ENCODE peak calls at places on chromosomes 11 and 22, in nine cellular contexts. One of them, this sample, is unnamed.
A peak's percentile ranks its signal among the peaks of the same experiment; 100 is the strongest.

GRCh38 chr11:119322360-119322739 is 5.4 kb upstream of the MCAM start:
- DNase-seq in tibial artery: peak; percentile 16
- DNase-seq in kidney: no peak
- DNase-seq in endodermal cell: no peak
- DNase-seq in K562: no peak
- DNase-seq in naive thymus-derived CD4-positive, alpha-beta T cell: no peak
- DNase-seq in lung: no peak
- DNase-seq in lower lobe of right lung: no peak
- DNase-seq in spleen: no peak
- DNase-seq in this sample: no peak

GRCh38 chr11:27174672-27175210 is 134.1 kb downstream of the BBOX1 start:
- DNase-seq in endodermal cell: no peak
- DNase-seq in kidney: no peak
- DNase-seq in spleen: no peak
- DNase-seq in naive thymus-derived CD4-positive, alpha-beta T cell: no peak
- DNase-seq in lower lobe of right lung: no peak
- DNase-seq in tibial artery: no peak
- DNase-seq in K562: no peak
- DNase-seq in lung: no peak
- DNase-seq in this sample: no peak

GRCh38 chr11:94525933-94526332 is 13.7 kb downstream of the C11orf97 start:
- DNase-seq in lung: peak; percentile 76
- DNase-seq in tibial artery: no peak
- DNase-seq in naive thymus-derived CD4-positive, alpha-beta T cell: no peak
- DNase-seq in lower lobe of right lung: peak; percentile 85
- DNase-seq in kidney: peak; percentile 90
- DNase-seq in spleen: peak; percentile 76
- DNase-seq in endodermal cell: no peak
- DNase-seq in K562: no peak
- DNase-seq in this sample: no peak

GRCh38 chr11:17414317-17414737 is 25.9 kb upstream of the KCNJ11 start:
- DNase-seq in K562: no peak
- DNase-seq in lower lobe of right lung: peak; percentile 25
- DNase-seq in tibial artery: no peak
- DNase-seq in lung: no peak
- DNase-seq in naive thymus-derived CD4-positive, alpha-beta T cell: no peak
- DNase-seq in endodermal cell: no peak
- DNase-seq in kidney: no peak
- DNase-seq in spleen: peak; percentile 45
- DNase-seq in this sample: no peak

GRCh38 chr11:116046127-116046526 is 541.9 kb upstream of the CADM1 start:
- DNase-seq in kidney: no peak
- DNase-seq in endodermal cell: no peak
- DNase-seq in K562: no peak
- DNase-seq in tibial artery: no peak
- DNase-seq in naive thymus-derived CD4-positive, alpha-beta T cell: no peak
- DNase-seq in spleen: no peak
- DNase-seq in lung: peak; percentile 25
- DNase-seq in lower lobe of right lung: no peak
- DNase-seq in this sample: no peak

GRCh38 chr11:71525188-71525937 is 1.7 kb upstream of the KRTAP5-7 start:
- DNase-seq in endodermal cell: no peak
- DNase-seq in lung: no peak
- DNase-seq in kidney: no peak
- DNase-seq in tibial artery: peak; percentile 1
- DNase-seq in naive thymus-derived CD4-positive, alpha-beta T cell: no peak
- DNase-seq in lower lobe of right lung: no peak
- DNase-seq in K562: no peak
- DNase-seq in spleen: no peak
- DNase-seq in this sample: no peak

GRCh38 chr11:69949327-69949726 is 128.8 kb upstream of the ANO1 start:
- DNase-seq in spleen: peak; percentile 27
- DNase-seq in tibial artery: no peak
- DNase-seq in K562: peak; percentile 41
- DNase-seq in endodermal cell: peak; percentile 87
- DNase-seq in lower lobe of right lung: no peak
- DNase-seq in kidney: peak; percentile 80
- DNase-seq in lung: no peak
- DNase-seq in naive thymus-derived CD4-positive, alpha-beta T cell: no peak
- DNase-seq in this sample: no peak

GRCh38 chr11:61516675-61517516 is 8.3 kb downstream of the LRRC10B start:
- DNase-seq in lung: no peak
- DNase-seq in spleen: peak; percentile 83
- DNase-seq in K562: peak; percentile 90
- DNase-seq in lower lobe of right lung: no peak
- DNase-seq in tibial artery: no peak
- DNase-seq in naive thymus-derived CD4-positive, alpha-beta T cell: peak; percentile 51
- DNase-seq in kidney: no peak
- DNase-seq in endodermal cell: peak; percentile 88
- DNase-seq in this sample: peak; percentile 39

GRCh38 chr11:45771194-45771941 is 33.6 kb upstream of the SLC35C1 start:
- DNase-seq in tibial artery: peak; percentile 83
- DNase-seq in lung: peak; percentile 68
- DNase-seq in naive thymus-derived CD4-positive, alpha-beta T cell: peak; percentile 58
- DNase-seq in K562: peak; percentile 67
- DNase-seq in lower lobe of right lung: peak; percentile 65
- DNase-seq in spleen: peak; percentile 89
- DNase-seq in endodermal cell: peak; percentile 92
- DNase-seq in kidney: peak; percentile 73
- DNase-seq in this sample: peak; percentile 50

GRCh38 chr11:119907934-119908760 is 179.1 kb upstream of the NECTIN1 start:
- DNase-seq in naive thymus-derived CD4-positive, alpha-beta T cell: no peak
- DNase-seq in endodermal cell: peak; percentile 69
- DNase-seq in spleen: peak; percentile 41
- DNase-seq in tibial artery: no peak
- DNase-seq in lung: no peak
- DNase-seq in lower lobe of right lung: no peak
- DNase-seq in kidney: no peak
- DNase-seq in K562: no peak
- DNase-seq in this sample: no peak

GRCh38 chr22:20141186-20142077 is 9.4 kb downstream of the CCDC188 start:
- DNase-seq in endodermal cell: no peak
- DNase-seq in spleen: no peak
- DNase-seq in naive thymus-derived CD4-positive, alpha-beta T cell: no peak
- DNase-seq in kidney: no peak
- DNase-seq in lung: no peak
- DNase-seq in tibial artery: no peak
- DNase-seq in lower lobe of right lung: no peak
- DNase-seq in K562: no peak
- DNase-seq in this sample: no peak

GRCh38 chr22:49889071-49889470 is 29.2 kb downstream of the ALG12 start:
- DNase-seq in naive thymus-derived CD4-positive, alpha-beta T cell: no peak
- DNase-seq in spleen: no peak
- DNase-seq in kidney: no peak
- DNase-seq in lung: no peak
- DNase-seq in K562: no peak
- DNase-seq in endodermal cell: no peak
- DNase-seq in tibial artery: no peak
- DNase-seq in lower lobe of right lung: no peak
- DNase-seq in this sample: no peak

GRCh38 chr11:66340596-66341501 is 4.1 kb downstream of the BRMS1 start:
- DNase-seq in lung: no peak
- DNase-seq in kidney: peak; percentile 60
- DNase-seq in endodermal cell: no peak
- DNase-seq in K562: no peak
- DNase-seq in spleen: peak; percentile 59
- DNase-seq in lower lobe of right lung: peak; percentile 29
- DNase-seq in naive thymus-derived CD4-positive, alpha-beta T cell: no peak
- DNase-seq in tibial artery: no peak
- DNase-seq in this sample: no peak

GRCh38 chr11:96014234-96014633 is 90.3 kb upstream of the MTMR2 start:
- DNase-seq in kidney: no peak
- DNase-seq in tibial artery: no peak
- DNase-seq in lung: no peak
- DNase-seq in naive thymus-derived CD4-positive, alpha-beta T cell: no peak
- DNase-seq in K562: no peak
- DNase-seq in spleen: no peak
- DNase-seq in lower lobe of right lung: no peak
- DNase-seq in endodermal cell: no peak
- DNase-seq in this sample: no peak

GRCh38 chr11:65448418-65449196 is 26.0 kb downstream of the NEAT1 start:
- DNase-seq in lower lobe of right lung: no peak
- DNase-seq in lung: no peak
- DNase-seq in K562: peak; percentile 73
- DNase-seq in naive thymus-derived CD4-positive, alpha-beta T cell: no peak
- DNase-seq in tibial artery: peak; percentile 81
- DNase-seq in endodermal cell: peak; percentile 85
- DNase-seq in kidney: peak; percentile 48
- DNase-seq in spleen: no peak
- DNase-seq in this sample: no peak

GRCh38 chr11:56783448-56784041 is 35.0 kb upstream of the OR9G4 start:
- DNase-seq in lung: no peak
- DNase-seq in endodermal cell: no peak
- DNase-seq in spleen: no peak
- DNase-seq in naive thymus-derived CD4-positive, alpha-beta T cell: no peak
- DNase-seq in lower lobe of right lung: no peak
- DNase-seq in kidney: no peak
- DNase-seq in tibial artery: no peak
- DNase-seq in K562: peak; percentile 17
- DNase-seq in this sample: no peak

GRCh38 chr11:1733716-1734351 is 16.6 kb downstream of the IFITM10 start:
- DNase-seq in K562: no peak
- DNase-seq in lung: no peak
- DNase-seq in kidney: no peak
- DNase-seq in endodermal cell: peak; percentile 35
- DNase-seq in naive thymus-derived CD4-positive, alpha-beta T cell: no peak
- DNase-seq in tibial artery: peak; percentile 66
- DNase-seq in spleen: peak; percentile 61
- DNase-seq in lower lobe of right lung: no peak
- DNase-seq in this sample: no peak

GRCh38 chr22:20316217-20316843 is 3.5 kb downstream of the DGCR6L start:
- DNase-seq in tibial artery: no peak
- DNase-seq in lower lobe of right lung: peak; percentile 42
- DNase-seq in K562: peak; percentile 48
- DNase-seq in kidney: peak; percentile 61
- DNase-seq in naive thymus-derived CD4-positive, alpha-beta T cell: no peak
- DNase-seq in lung: peak; percentile 23
- DNase-seq in spleen: peak; percentile 58
- DNase-seq in endodermal cell: peak; percentile 33
- DNase-seq in this sample: no peak

GRCh38 chr11:87056091-87056490 is 18.4 kb downstream of the TMEM135 start:
- DNase-seq in kidney: no peak
- DNase-seq in K562: no peak
- DNase-seq in lung: no peak
- DNase-seq in naive thymus-derived CD4-positive, alpha-beta T cell: no peak
- DNase-seq in spleen: no peak
- DNase-seq in tibial artery: no peak
- DNase-seq in endodermal cell: no peak
- DNase-seq in lower lobe of right lung: no peak
- DNase-seq in this sample: no peak
- H3K9me3 ChIP-seq in kidney: no peaks in the 10 kb centered on the region
- H3K9me3 ChIP-seq in K562: no peaks in the 10 kb centered on the region
- H3K9me3 ChIP-seq in lung: no peaks in the 10 kb centered on the region
- H3K9me3 ChIP-seq in naive thymus-derived CD4-positive, alpha-beta T cell: no peaks in the 10 kb centered on the region
- H3K9me3 ChIP-seq in spleen: no peaks in the 10 kb centered on the region
- H3K9me3 ChIP-seq in tibial artery: no peaks in the 10 kb centered on the region
- H3K9me3 ChIP-seq in endodermal cell: peaks cover 8% of the 10 kb centered on the region
- H3K9me3 ChIP-seq in lower lobe of right lung: no peaks in the 10 kb centered on the region
- H3K9me3 ChIP-seq in this sample: no peaks in the 10 kb centered on the region

GRCh38 chr22:16654882-16655281 is 62.3 kb upstream of the CCT8L2 start:
- DNase-seq in spleen: no peak
- DNase-seq in lower lobe of right lung: no peak
- DNase-seq in naive thymus-derived CD4-positive, alpha-beta T cell: no peak
- DNase-seq in kidney: no peak
- DNase-seq in lung: no peak
- DNase-seq in tibial artery: no peak
- DNase-seq in endodermal cell: no peak
- DNase-seq in K562: no peak
- DNase-seq in this sample: no peak

DNA sequence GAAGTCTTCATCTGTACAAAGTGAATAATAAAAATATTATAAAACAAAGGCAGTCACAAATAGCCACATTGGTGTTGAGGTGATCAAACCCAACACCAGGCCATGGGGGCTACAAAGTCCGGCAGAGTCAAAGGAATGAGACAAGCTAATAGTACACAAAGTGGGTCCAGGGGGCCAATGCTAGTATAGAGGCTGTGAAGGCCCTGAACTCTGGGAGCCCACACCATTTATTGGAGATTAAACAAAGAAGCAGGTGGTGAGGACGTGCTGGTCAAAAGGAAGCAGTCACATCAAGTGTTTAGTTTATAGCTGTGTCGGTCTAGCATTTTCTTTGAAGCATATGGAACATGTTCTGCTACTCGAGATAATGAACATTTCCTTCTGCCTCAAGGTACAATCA is 58.6 kb upstream of the CCT8L2 start:
- DNase-seq in K562: peak; percentile 10
- DNase-seq in lower lobe of right lung: no peak
- DNase-seq in lung: no peak
- DNase-seq in tibial artery: no peak
- DNase-seq in endodermal cell: no peak
- DNase-seq in spleen: no peak
- DNase-seq in naive thymus-derived CD4-positive, alpha-beta T cell: no peak
- DNase-seq in kidney: no peak
- DNase-seq in this sample: no peak
- H3K9me3 ChIP-seq in K562: peaks cover 15% of the 10 kb centered on the region
- H3K9me3 ChIP-seq in lower lobe of right lung: peaks cover 8% of the 10 kb centered on the region
- H3K9me3 ChIP-seq in lung: peaks cover 12% of the 10 kb centered on the region
- H3K9me3 ChIP-seq in tibial artery: no peaks in the 10 kb centered on the region
- H3K9me3 ChIP-seq in endodermal cell: peaks cover 20% of the 10 kb centered on the region
- H3K9me3 ChIP-seq in spleen: peaks cover 34% of the 10 kb centered on the region
- H3K9me3 ChIP-seq in naive thymus-derived CD4-positive, alpha-beta T cell: no peaks in the 10 kb centered on the region
- H3K9me3 ChIP-seq in kidney: peaks cover 3% of the 10 kb centered on the region
- H3K9me3 ChIP-seq in this sample: no peaks in the 10 kb centered on the region

GRCh38 chr11:128086794-128087193 is 500.6 kb downstream of the ETS1 start:
- DNase-seq in kidney: no peak
- DNase-seq in K562: no peak
- DNase-seq in naive thymus-derived CD4-positive, alpha-beta T cell: no peak
- DNase-seq in endodermal cell: no peak
- DNase-seq in tibial artery: no peak
- DNase-seq in lung: no peak
- DNase-seq in spleen: no peak
- DNase-seq in lower lobe of right lung: no peak
- DNase-seq in this sample: no peak
- H3K9me3 ChIP-seq in kidney: peaks cover 6% of the 10 kb centered on the region
- H3K9me3 ChIP-seq in K562: no peaks in the 10 kb centered on the region
- H3K9me3 ChIP-seq in naive thymus-derived CD4-positive, alpha-beta T cell: peaks cover 6% of the 10 kb centered on the region
- H3K9me3 ChIP-seq in endodermal cell: peaks cover 17% of the 10 kb centered on the region
- H3K9me3 ChIP-seq in tibial artery: no peaks in the 10 kb centered on the region
- H3K9me3 ChIP-seq in lung: peaks cover 11% of the 10 kb centered on the region
- H3K9me3 ChIP-seq in spleen: peaks cover 22% of the 10 kb centered on the region
- H3K9me3 ChIP-seq in lower lobe of right lung: peaks cover 9% of the 10 kb centered on the region
- H3K9me3 ChIP-seq in this sample: no peaks in the 10 kb centered on the region

GRCh38 chr11:23767576-23767975 is 729.3 kb upstream of the LUZP2 start:
- DNase-seq in lung: no peak
- DNase-seq in tibial artery: no peak
- DNase-seq in lower lobe of right lung: no peak
- DNase-seq in spleen: no peak
- DNase-seq in K562: no peak
- DNase-seq in endodermal cell: no peak
- DNase-seq in naive thymus-derived CD4-positive, alpha-beta T cell: no peak
- DNase-seq in kidney: no peak
- DNase-seq in this sample: no peak

GRCh38 chr11:23769214-23769613 is 727.6 kb upstream of the LUZP2 start:
- DNase-seq in lower lobe of right lung: no peak
- DNase-seq in kidney: no peak
- DNase-seq in spleen: no peak
- DNase-seq in naive thymus-derived CD4-positive, alpha-beta T cell: no peak
- DNase-seq in lung: no peak
- DNase-seq in K562: no peak
- DNase-seq in tibial artery: no peak
- DNase-seq in endodermal cell: no peak
- DNase-seq in this sample: no peak

GRCh38 chr11:23764285-23764684 is 732.6 kb upstream of the LUZP2 start:
- DNase-seq in lower lobe of right lung: no peak
- DNase-seq in spleen: no peak
- DNase-seq in lung: no peak
- DNase-seq in K562: no peak
- DNase-seq in endodermal cell: no peak
- DNase-seq in naive thymus-derived CD4-positive, alpha-beta T cell: no peak
- DNase-seq in tibial artery: no peak
- DNase-seq in kidney: no peak
- DNase-seq in this sample: no peak

GRCh38 chr11:23765862-23766261 is 731.0 kb upstream of the LUZP2 start:
- DNase-seq in lower lobe of right lung: no peak
- DNase-seq in endodermal cell: no peak
- DNase-seq in kidney: no peak
- DNase-seq in tibial artery: no peak
- DNase-seq in K562: no peak
- DNase-seq in lung: no peak
- DNase-seq in naive thymus-derived CD4-positive, alpha-beta T cell: no peak
- DNase-seq in spleen: no peak
- DNase-seq in this sample: no peak
- H3K9me3 ChIP-seq in lower lobe of right lung: no peaks in the 10 kb centered on the region
- H3K9me3 ChIP-seq in endodermal cell: peaks cover 67% of the 10 kb centered on the region
- H3K9me3 ChIP-seq in kidney: no peaks in the 10 kb centered on the region
- H3K9me3 ChIP-seq in tibial artery: no peaks in the 10 kb centered on the region
- H3K9me3 ChIP-seq in K562: no peaks in the 10 kb centered on the region
- H3K9me3 ChIP-seq in lung: no peaks in the 10 kb centered on the region
- H3K9me3 ChIP-seq in naive thymus-derived CD4-positive, alpha-beta T cell: no peaks in the 10 kb centered on the region
- H3K9me3 ChIP-seq in spleen: peaks cover 27% of the 10 kb centered on the region
- H3K9me3 ChIP-seq in this sample: peaks cover 2% of the 10 kb centered on the region